ENCODE peak calls at places on chromosomes 2 and 18, in ten cellular contexts. J, E, C, G, A, U, O, K, X and N are unnamed samples.
A peak's percentile ranks its signal among the peaks of the same experiment; 100 is the strongest.

GRCh38 chr2:119177171-119177837 is 18.8 kb upstream of the C1QL2 start:
- DNase-seq in J (no peak), E (no peak), C (no peak), G (no peak), A (no peak), U (no peak), O (no peak), K (no peak), X (no peak), N (no peak)

GRCh38 chr2:3523551-3524041 is 4.3 kb upstream of the ADI1 start:
- DNase-seq in J (peak; percentile 46), E (peak; percentile 49), C (no peak), G (peak; percentile 15), A (no peak), U (no peak), O (no peak), K (no peak), X (peak; percentile 47), N (no peak)

GRCh38 chr2:9637330-9637729 is 6.5 kb upstream of the YWHAQ start:
- DNase-seq in J (peak; percentile 65), E (peak; percentile 74), C (no peak), G (peak; percentile 59), A (no peak), U (no peak), O (no peak), K (no peak), X (peak; percentile 76), N (no peak)

GRCh38 chr2:28452534-28453081 is 43.3 kb upstream of the PLB1 start:
- DNase-seq in J (peak; percentile 57), E (peak; percentile 27), C (no peak), G (peak; percentile 51), A (peak; percentile 85), U (no peak), O (no peak), K (peak; percentile 75), X (peak; percentile 55), N (peak; percentile 75)

GRCh38 chr2:234919711-234920110 is 32.1 kb upstream of the SH3BP4 start:
- DNase-seq in J (no peak), E (peak; percentile 27), C (no peak), G (no peak), A (no peak), U (no peak), O (no peak), K (no peak), X (no peak), N (no peak)

GRCh38 chr2:19068206-19068605 is 290.2 kb downstream of the OSR1 start:
- DNase-seq in J (no peak), E (no peak), C (no peak), G (no peak), A (no peak), U (no peak), O (no peak), K (no peak), X (no peak), N (no peak)

GRCh38 chr2:107281637-107282036 is 395.7 kb upstream of the ST6GAL2 start:
- DNase-seq in J (peak; percentile 12), E (no peak), C (no peak), G (no peak), A (no peak), U (no peak), O (no peak), K (no peak), X (peak; percentile 2), N (no peak)

GRCh38 chr2:30656079-30656478 is 151.2 kb downstream of the CAPN13 start:
- DNase-seq in J (no peak), E (peak; percentile 71), C (no peak), G (no peak), A (no peak), U (no peak), O (no peak), K (no peak), X (peak; percentile 14), N (no peak)

GRCh38 chr2:149082781-149083180 is 44.3 kb downstream of the LYPD6B start:
- DNase-seq in J (no peak), E (no peak), C (no peak), G (peak; percentile 25), A (peak; percentile 27), U (no peak), O (no peak), K (no peak), X (no peak), N (no peak)

GRCh38 chr18:9488535-9488934 is 13.2 kb downstream of the RALBP1 start:
- DNase-seq in J (no peak), E (no peak), C (no peak), G (no peak), A (no peak), U (no peak), O (no peak), K (no peak), X (no peak), N (no peak)

GRCh38 chr2:100259106-100259505 is 63.2 kb downstream of the LONRF2 start:
- DNase-seq in J (no peak), E (no peak), C (no peak), G (no peak), A (no peak), U (no peak), O (no peak), K (no peak), X (no peak), N (no peak)

GRCh38 chr2:239991689-239992314 is 33.3 kb downstream of the NDUFA10 start:
- DNase-seq in J (peak; percentile 79), E (peak; percentile 68), C (no peak), G (peak; percentile 46), A (peak; percentile 78), U (peak; percentile 10), O (peak; percentile 16), K (peak; percentile 31), X (peak; percentile 83), N (no peak)

GRCh38 chr2:76295762-76296161 is 585.0 kb upstream of the GCFC2 start:
- DNase-seq in J (no peak), E (no peak), C (no peak), G (no peak), A (no peak), U (no peak), O (no peak), K (no peak), X (no peak), N (no peak)

GRCh38 chr2:140416577-140416976 is 1636.4 kb upstream of the NXPH2 start:
- DNase-seq in J (no peak), E (no peak), C (no peak), G (no peak), A (no peak), U (no peak), O (no peak), K (no peak), X (no peak), N (no peak)

GRCh38 chr2:226583715-226584114 is 215.9 kb downstream of the IRS1 start:
- DNase-seq in J (peak; percentile 85), E (peak; percentile 89), C (no peak), G (peak; percentile 85), A (no peak), U (no peak), O (peak; percentile 58), K (no peak), X (peak; percentile 87), N (no peak)

GRCh38 chr2:54573532-54573915 is 117.4 kb downstream of the SPTBN1 start:
- DNase-seq in J (no peak), E (no peak), C (no peak), G (no peak), A (no peak), U (no peak), O (no peak), K (no peak), X (no peak), N (no peak)

GRCh38 chr2:124708661-124709060 is 683.6 kb downstream of the CNTNAP5 start:
- DNase-seq in J (no peak), E (no peak), C (no peak), G (no peak), A (no peak), U (no peak), O (no peak), K (no peak), X (no peak), N (no peak)

GRCh38 chr2:20196053-20196880 is 28.7 kb downstream of the SDC1 start:
- DNase-seq in J (no peak), E (no peak), C (no peak), G (no peak), A (no peak), U (no peak), O (no peak), K (no peak), X (no peak), N (no peak)

DNA sequence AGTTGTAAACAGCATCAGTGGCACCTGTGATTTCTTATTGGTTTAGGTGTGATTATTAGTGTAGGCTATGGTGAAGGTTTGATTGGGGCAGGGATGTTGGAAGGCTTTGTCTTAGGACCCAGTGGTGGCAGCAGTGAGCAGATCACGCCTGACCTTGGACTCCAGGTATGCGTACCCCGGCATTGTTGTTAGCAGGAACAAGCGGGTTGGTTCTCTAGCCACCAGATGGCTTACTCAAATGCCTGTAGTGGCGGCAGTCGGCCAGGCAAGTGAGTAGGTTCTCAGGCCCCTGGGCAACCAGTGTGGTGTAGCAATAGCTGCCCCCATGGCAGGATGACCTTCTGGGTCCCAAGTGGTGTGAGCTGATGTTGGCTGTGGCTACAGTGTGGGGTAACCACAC is 558.3 kb downstream of the KCNJ3 start:
- DNase-seq in J (no peak), E (no peak), C (no peak), G (no peak), A (peak; percentile 65), U (no peak), O (no peak), K (no peak), X (no peak), N (no peak)
- TF ChIP-seq CTCF in J (no peak), E (no peak), C (no peak), G (no peak), A (peak; percentile 33), U (peak; percentile 25), O (no peak), K (no peak), X (no peak), N (no peak)

GRCh38 chr18:63065172-63065571 is 254.4 kb downstream of the BCL2 start:
- DNase-seq in J (no peak), E (no peak), C (no peak), G (no peak), A (no peak), U (no peak), O (no peak), K (no peak), X (no peak), N (no peak)
- TF ChIP-seq CTCF in J (no peak), E (no peak), C (no peak), G (no peak), A (no peak), U (no peak), O (no peak), K (no peak), X (no peak), N (no peak)

GRCh38 chr2:201205516-201205850 is 22.5 kb downstream of the CASP10 start:
- DNase-seq in J (no peak), E (no peak), C (no peak), G (no peak), A (no peak), U (no peak), O (no peak), K (no peak), X (peak; percentile 37), N (no peak)
- TF ChIP-seq CTCF in J (no peak), E (no peak), C (no peak), G (no peak), A (no peak), U (no peak), O (no peak), K (no peak), X (no peak), N (no peak)

GRCh38 chr2:12064153-12064552 is 317.7 kb downstream of the LPIN1 start:
- DNase-seq in J (no peak), E (no peak), C (no peak), G (no peak), A (peak; percentile 67), U (no peak), O (no peak), K (no peak), X (no peak), N (no peak)
- TF ChIP-seq CTCF in J (no peak), E (no peak), C (no peak), G (no peak), A (peak; percentile 27), U (no peak), O (no peak), K (no peak), X (no peak), N (no peak)